ENCODE peak calls at places on chromosomes 3 and 15, in eight cellular contexts. One of them, this sample, is unnamed.

GRCh38 chr3:115517457-115518050 is 105.8 kb upstream of the GAP43 start:
- DNase-seq in neural progenitor cell: no peak
- DNase-seq in MM.1S: no peak
- DNase-seq in upper lobe of left lung: no peak
- DNase-seq in Calu3: no peak
- DNase-seq in GM13977: no peak
- DNase-seq in HCT116: no peak
- DNase-seq in heart right ventricle: no peak
- DNase-seq in this sample: no peak

GRCh38 chr3:112351823-112352222 is 18.9 kb downstream of the CD200 start:
- DNase-seq in Calu3: no peak
- DNase-seq in heart right ventricle: no peak
- DNase-seq in HCT116: no peak
- DNase-seq in GM13977: no peak
- DNase-seq in upper lobe of left lung: no peak
- DNase-seq in neural progenitor cell: no peak
- DNase-seq in MM.1S: no peak
- DNase-seq in this sample: no peak

GRCh38 chr3:140341213-140341612 is 336.7 kb upstream of the TRIM42 start:
- DNase-seq in upper lobe of left lung: no peak
- DNase-seq in GM13977: no peak
- DNase-seq in MM.1S: no peak
- DNase-seq in neural progenitor cell: no peak
- DNase-seq in heart right ventricle: no peak
- DNase-seq in Calu3: no peak
- DNase-seq in HCT116: no peak
- DNase-seq in this sample: no peak

GRCh38 chr3:139444446-139444845 is 31.9 kb downstream of the RBP2 start:
- DNase-seq in upper lobe of left lung: no peak
- DNase-seq in GM13977: no peak
- DNase-seq in MM.1S: no peak
- DNase-seq in neural progenitor cell: no peak
- DNase-seq in HCT116: no peak
- DNase-seq in Calu3: no peak
- DNase-seq in heart right ventricle: no peak
- DNase-seq in this sample: no peak

GRCh38 chr15:29859981-29860745 is 37.9 kb upstream of the TJP1 start:
- DNase-seq in heart right ventricle: no peak
- DNase-seq in HCT116: no peak
- DNase-seq in GM13977: no peak
- DNase-seq in Calu3: no peak
- DNase-seq in upper lobe of left lung: no peak
- DNase-seq in neural progenitor cell: no peak
- DNase-seq in MM.1S: no peak
- DNase-seq in this sample: no peak

GRCh38 chr3:5019411-5020261 is 40.4 kb downstream of the BHLHE40 start:
- DNase-seq in heart right ventricle: no peak
- DNase-seq in GM13977: no peak
- DNase-seq in neural progenitor cell: no peak
- DNase-seq in upper lobe of left lung: peak; percentile 34
- DNase-seq in HCT116: no peak
- DNase-seq in Calu3: no peak
- DNase-seq in MM.1S: no peak
- DNase-seq in this sample: no peak

GRCh38 chr3:5304789-5305680 is 117.5 kb downstream of the EDEM1 start:
- DNase-seq in GM13977: peak; percentile 39
- DNase-seq in Calu3: peak; percentile 74
- DNase-seq in neural progenitor cell: peak; percentile 78
- DNase-seq in heart right ventricle: peak; percentile 27
- DNase-seq in upper lobe of left lung: no peak
- DNase-seq in MM.1S: peak; percentile 48
- DNase-seq in HCT116: peak; percentile 31
- DNase-seq in this sample: no peak

GRCh38 chr3:50303038-50303815 is at the start of gene HYAL1:
- DNase-seq in upper lobe of left lung: peak; percentile 93
- DNase-seq in MM.1S: no peak
- DNase-seq in HCT116: peak; percentile 61
- DNase-seq in heart right ventricle: peak; percentile 91
- DNase-seq in Calu3: peak; percentile 29
- DNase-seq in GM13977: no peak
- DNase-seq in neural progenitor cell: peak; percentile 69
- DNase-seq in this sample: no peak

GRCh38 chr3:191985691-191986090 is 524.7 kb downstream of the PYDC2 start:
- DNase-seq in heart right ventricle: no peak
- DNase-seq in Calu3: no peak
- DNase-seq in GM13977: no peak
- DNase-seq in neural progenitor cell: no peak
- DNase-seq in HCT116: no peak
- DNase-seq in upper lobe of left lung: no peak
- DNase-seq in MM.1S: no peak
- DNase-seq in this sample: no peak

GRCh38 chr3:127158614-127159221 is 34.2 kb upstream of the PRR23E start:
- DNase-seq in GM13977: no peak
- DNase-seq in neural progenitor cell: peak; percentile 93
- DNase-seq in MM.1S: no peak
- DNase-seq in upper lobe of left lung: no peak
- DNase-seq in Calu3: peak; percentile 64
- DNase-seq in heart right ventricle: no peak
- DNase-seq in HCT116: no peak
- DNase-seq in this sample: no peak

GRCh38 chr3:134883697-134884385 is 88.8 kb downstream of the EPHB1 start:
- DNase-seq in neural progenitor cell: no peak
- DNase-seq in GM13977: no peak
- DNase-seq in MM.1S: no peak
- DNase-seq in heart right ventricle: no peak
- DNase-seq in Calu3: no peak
- DNase-seq in HCT116: no peak
- DNase-seq in upper lobe of left lung: no peak
- DNase-seq in this sample: no peak

GRCh38 chr15:92082217-92082843 is 228.8 kb downstream of the SLCO3A1 start:
- DNase-seq in HCT116: peak; percentile 55
- DNase-seq in heart right ventricle: peak; percentile 81
- DNase-seq in MM.1S: peak; percentile 42
- DNase-seq in upper lobe of left lung: no peak
- DNase-seq in Calu3: peak; percentile 82
- DNase-seq in GM13977: peak; percentile 57
- DNase-seq in neural progenitor cell: peak; percentile 82
- DNase-seq in this sample: peak; percentile 38

GRCh38 chr15:90907838-90908507 is 4.9 kb downstream of the MAN2A2 start:
- DNase-seq in GM13977: no peak
- DNase-seq in heart right ventricle: no peak
- DNase-seq in upper lobe of left lung: no peak
- DNase-seq in Calu3: no peak
- DNase-seq in MM.1S: no peak
- DNase-seq in neural progenitor cell: no peak
- DNase-seq in HCT116: no peak
- DNase-seq in this sample: no peak

GRCh38 chr3:118548434-118548833 is 486.2 kb downstream of the IGSF11 start:
- DNase-seq in upper lobe of left lung: no peak
- DNase-seq in Calu3: no peak
- DNase-seq in HCT116: no peak
- DNase-seq in heart right ventricle: no peak
- DNase-seq in MM.1S: no peak
- DNase-seq in neural progenitor cell: no peak
- DNase-seq in GM13977: no peak
- DNase-seq in this sample: no peak

GRCh38 chr3:196528639-196529233 is 13.6 kb upstream of the SMCO1 start:
- DNase-seq in HCT116: peak; percentile 42
- DNase-seq in neural progenitor cell: peak; percentile 88
- DNase-seq in heart right ventricle: peak; percentile 32
- DNase-seq in upper lobe of left lung: peak; percentile 97
- DNase-seq in Calu3: peak; percentile 95
- DNase-seq in MM.1S: peak; percentile 88
- DNase-seq in GM13977: peak; percentile 92
- DNase-seq in this sample: peak; percentile 82
- TF ChIP-seq CTCF in HCT116: peak; percentile 53
- TF ChIP-seq CTCF in neural progenitor cell: peak; percentile 86
- TF ChIP-seq CTCF in heart right ventricle: peak; percentile 37
- TF ChIP-seq CTCF in upper lobe of left lung: peak; percentile 69
- TF ChIP-seq CTCF in Calu3: peak; percentile 90
- TF ChIP-seq CTCF in MM.1S: peak; percentile 88
- TF ChIP-seq CTCF in GM13977: peak; percentile 72
- TF ChIP-seq CTCF in this sample: peak; percentile 89

GRCh38 chr15:27899583-27900295 is 199.4 kb downstream of the OCA2 start:
- DNase-seq in Calu3: no peak
- DNase-seq in GM13977: no peak
- DNase-seq in upper lobe of left lung: no peak
- DNase-seq in heart right ventricle: no peak
- DNase-seq in HCT116: no peak
- DNase-seq in neural progenitor cell: no peak
- DNase-seq in MM.1S: no peak
- DNase-seq in this sample: no peak
- TF ChIP-seq CTCF in Calu3: no peak
- TF ChIP-seq CTCF in GM13977: no peak
- TF ChIP-seq CTCF in upper lobe of left lung: no peak
- TF ChIP-seq CTCF in heart right ventricle: no peak
- TF ChIP-seq CTCF in HCT116: no peak
- TF ChIP-seq CTCF in neural progenitor cell: no peak
- TF ChIP-seq CTCF in MM.1S: no peak
- TF ChIP-seq CTCF in this sample: no peak

DNA sequence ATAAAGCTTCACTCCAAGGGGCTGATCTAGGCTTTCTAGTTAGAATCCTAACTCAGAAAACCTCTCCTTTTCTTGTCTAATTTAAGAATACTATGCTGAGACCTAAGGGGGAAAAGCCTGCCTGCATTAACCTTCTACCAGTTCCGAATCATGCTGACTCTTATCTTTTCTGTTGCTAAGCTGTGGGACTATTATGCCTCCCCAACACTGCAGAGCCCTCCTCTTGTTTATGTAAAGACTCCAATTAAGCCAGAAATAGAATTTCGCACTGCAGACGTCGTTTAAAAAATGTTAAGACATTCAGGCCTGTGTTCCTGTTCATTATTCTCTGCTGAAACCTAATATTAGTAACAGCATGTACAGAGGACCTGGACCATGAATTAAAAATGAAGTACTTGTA is 310.6 kb upstream of the ATP11B start:
- DNase-seq in MM.1S: no peak
- DNase-seq in HCT116: no peak
- DNase-seq in neural progenitor cell: no peak
- DNase-seq in upper lobe of left lung: no peak
- DNase-seq in Calu3: no peak
- DNase-seq in heart right ventricle: no peak
- DNase-seq in GM13977: no peak
- DNase-seq in this sample: no peak
- TF ChIP-seq CTCF in MM.1S: no peak
- TF ChIP-seq CTCF in HCT116: no peak
- TF ChIP-seq CTCF in neural progenitor cell: no peak
- TF ChIP-seq CTCF in upper lobe of left lung: no peak
- TF ChIP-seq CTCF in Calu3: no peak
- TF ChIP-seq CTCF in heart right ventricle: no peak
- TF ChIP-seq CTCF in GM13977: no peak
- TF ChIP-seq CTCF in this sample: no peak

DNA sequence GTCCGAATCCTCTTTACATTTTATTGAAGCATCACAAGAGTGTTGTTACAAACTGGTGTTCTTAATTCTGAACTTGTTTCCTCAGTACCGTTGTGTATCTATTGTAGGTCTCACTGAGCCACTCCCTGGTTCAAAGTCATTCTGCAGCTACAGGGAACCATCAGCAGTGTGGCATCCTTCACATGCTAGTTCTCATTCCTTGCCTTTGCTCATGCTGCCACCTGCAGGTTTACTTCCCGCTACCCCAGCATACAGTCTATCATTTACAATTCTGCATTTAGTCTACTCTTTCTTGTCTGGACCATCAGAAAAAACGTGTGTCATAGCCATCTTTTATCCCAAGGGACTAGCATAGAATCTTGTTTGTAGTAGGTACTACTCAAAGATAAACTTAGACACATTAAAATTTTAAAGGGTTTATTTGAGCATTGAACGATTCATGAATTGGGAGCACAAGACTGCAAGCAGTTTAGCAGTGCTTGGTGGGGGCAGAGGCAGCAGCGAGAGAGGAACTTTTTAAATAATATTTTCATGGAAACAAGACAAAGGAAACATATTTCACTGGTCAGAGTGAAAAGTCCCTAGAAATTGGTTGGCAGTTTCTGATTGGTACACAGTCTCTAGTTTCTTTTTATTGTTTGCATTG is 402.1 kb downstream of the CADM2 start:
- DNase-seq in HCT116: no peak
- DNase-seq in upper lobe of left lung: no peak
- DNase-seq in Calu3: peak; percentile 70
- DNase-seq in neural progenitor cell: peak; percentile 65
- DNase-seq in GM13977: peak; percentile 5
- DNase-seq in MM.1S: peak; percentile 61
- DNase-seq in heart right ventricle: no peak
- DNase-seq in this sample: no peak
- TF ChIP-seq CTCF in HCT116: no peak
- TF ChIP-seq CTCF in upper lobe of left lung: peak; percentile 22
- TF ChIP-seq CTCF in Calu3: peak; percentile 57
- TF ChIP-seq CTCF in neural progenitor cell: peak; percentile 78
- TF ChIP-seq CTCF in GM13977: peak; percentile 53
- TF ChIP-seq CTCF in MM.1S: peak; percentile 66
- TF ChIP-seq CTCF in heart right ventricle: no peak
- TF ChIP-seq CTCF in this sample: no peak

This sample was measured in natural killer cell.